ENCODE peak calls at places on chromosome 3, in nine cellular contexts. P is HepG2, T is GM23338, J is stomach, V is transverse colon, E is left ventricle myocardium inferior, I is PC-9, K is heart left ventricle, Q is fibroblast of lung. C is an unnamed sample.

GRCh38 chr3:114417265-114417664 is 123.4 kb downstream of the TIGIT start:
- DNase-seq in J (no peak), T (no peak), Q (no peak), I (no peak), E (no peak), V (no peak), K (no peak), P (no peak), C (no peak)

GRCh38 chr3:141388823-141389617 is 20.7 kb downstream of the ZBTB38 start:
- DNase-seq in I (no peak), Q (peak; percentile 81), E (no peak), P (peak; percentile 53), T (no peak), J (no peak), V (no peak), K (no peak), C (no peak)

GRCh38 chr3:140164922-140165590 is 230.1 kb downstream of the CLSTN2 start:
- DNase-seq in Q (no peak), E (no peak), P (no peak), K (no peak), V (no peak), I (no peak), T (no peak), J (no peak), C (no peak)

GRCh38 chr3:182315313-182315712 is 478.0 kb upstream of the ATP11B start:
- DNase-seq in K (no peak), J (no peak), I (no peak), T (no peak), Q (no peak), P (no peak), V (no peak), E (no peak), C (no peak)

GRCh38 chr3:100072328-100073048 is 41.8 kb downstream of the FILIP1L start:
- DNase-seq in I (no peak), V (no peak), J (no peak), Q (peak; percentile 63), T (no peak), K (no peak), E (no peak), P (no peak), C (no peak)

GRCh38 chr3:105473521-105474223 is 107.0 kb downstream of the ALCAM start:
- DNase-seq in E (no peak), K (no peak), Q (peak; percentile 43), T (no peak), V (no peak), I (no peak), P (no peak), J (no peak), C (peak; percentile 45)

GRCh38 chr3:135905058-135905724 is 60.3 kb upstream of the PPP2R3A start:
- DNase-seq in V (no peak), K (no peak), P (no peak), Q (peak; percentile 40), T (peak; percentile 42), I (no peak), E (no peak), J (no peak), C (no peak)

GRCh38 chr3:188476930-188477329 is 323.0 kb downstream of the LPP start:
- DNase-seq in J (no peak), V (no peak), E (no peak), P (no peak), I (no peak), K (no peak), T (peak; percentile 21), Q (no peak), C (no peak)

GRCh38 chr3:118526758-118527526 is 507.7 kb downstream of the IGSF11 start:
- DNase-seq in E (no peak), P (no peak), J (no peak), K (no peak), Q (no peak), T (no peak), I (no peak), V (no peak), C (no peak)

GRCh38 chr3:170876537-170876936 is 6.5 kb upstream of the RPL22L1 start:
- DNase-seq in J (no peak), I (no peak), V (no peak), E (no peak), K (no peak), P (no peak), Q (no peak), T (no peak), C (no peak)

GRCh38 chr3:30672959-30673358 is 66.6 kb downstream of the TGFBR2 start:
- DNase-seq in J (no peak), V (no peak), E (no peak), I (no peak), P (no peak), T (no peak), Q (no peak), K (no peak), C (no peak)

GRCh38 chr3:151900460-151900859 is 27.0 kb downstream of the SUCNR1 start:
- DNase-seq in Q (peak; percentile 43), J (no peak), V (no peak), K (no peak), E (no peak), P (no peak), I (no peak), T (no peak), C (no peak)

GRCh38 chr3:172201136-172201989 is 162.0 kb downstream of the FNDC3B start:
- DNase-seq in E (peak; percentile 89), V (peak; percentile 74), I (no peak), Q (peak; percentile 94), K (peak; percentile 92), T (no peak), P (no peak), J (peak; percentile 73), C (no peak)

GRCh38 chr3:196287405-196288140 is at the start of gene PCYT1A:
- DNase-seq in T (peak; percentile 98), P (peak; percentile 93), I (peak; percentile 96), Q (peak; percentile 96), K (peak; percentile 92), V (peak; percentile 92), J (peak; percentile 91), E (peak; percentile 90), C (peak; percentile 82)

GRCh38 chr3:7367968-7368367 is 507.1 kb downstream of the GRM7 start:
- DNase-seq in P (no peak), I (no peak), T (no peak), K (no peak), Q (no peak), V (no peak), J (no peak), E (no peak), C (no peak)

GRCh38 chr3:132703733-132704132 is 18.5 kb downstream of the NPHP3 start:
- DNase-seq in K (no peak), Q (no peak), J (no peak), T (no peak), I (no peak), V (no peak), E (no peak), P (no peak), C (no peak)

GRCh38 chr3:69086133-69086722 is 1.5 kb downstream of the ARL6IP5 start:
- DNase-seq in J (peak; percentile 92), K (peak; percentile 84), T (no peak), E (peak; percentile 88), V (peak; percentile 91), I (peak; percentile 87), Q (peak; percentile 98), P (peak; percentile 41), C (peak; percentile 74)
- H3K4me3 ChIP-seq in J (peak overlapping the region; percentile 94), K (peak overlapping the region; percentile 58), T (peak overlapping the region; percentile 81), E (peak overlapping the region; percentile 92), V (peak overlapping the region; percentile 87), I (peak overlapping the region; percentile 74), Q (peak overlapping the region; percentile 82), P (peak overlapping the region; percentile 91), C (peak overlapping the region; percentile 82)

GRCh38 chr3:98269846-98270245 is 5.8 kb downstream of the OR5H6 start:
- DNase-seq in J (no peak), P (no peak), V (no peak), E (no peak), I (no peak), T (no peak), K (no peak), Q (no peak), C (no peak)
- TF ChIP-seq CTCF in J (no peak), P (no peak), V (no peak), E (no peak), I (no peak), T (no peak), K (no peak), Q (no peak), C (no peak)

DNA sequence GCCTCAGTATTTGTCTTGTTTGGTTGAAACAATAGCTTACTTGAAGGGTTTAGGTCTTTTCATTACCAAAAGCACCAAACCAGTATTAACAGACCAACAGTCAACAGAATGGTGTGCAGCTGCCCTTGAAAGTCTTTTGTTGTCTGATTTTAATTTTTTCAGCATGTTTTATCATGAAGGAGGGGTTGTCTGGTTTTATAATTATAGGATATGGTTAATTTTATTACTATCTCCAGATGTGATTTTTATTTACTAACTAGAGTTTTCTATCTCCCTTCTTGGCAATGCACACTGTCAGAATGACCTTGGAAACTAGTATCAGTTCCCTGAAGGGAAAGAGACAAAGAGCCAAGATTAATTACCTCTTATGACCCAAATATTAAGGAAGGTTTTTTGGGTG is 9.2 kb upstream of the CD200R1L start:
- DNase-seq in J (no peak), V (no peak), I (no peak), E (no peak), Q (no peak), T (no peak), P (no peak), K (no peak), C (no peak)
- H3K36me3 ChIP-seq in J (no peaks in the 10 kb centered on the region), V (no peaks in the 10 kb centered on the region), I (no peaks in the 10 kb centered on the region), E (no peaks in the 10 kb centered on the region), Q (no peaks in the 10 kb centered on the region), T (no peaks in the 10 kb centered on the region), P (no peaks in the 10 kb centered on the region), K (no peaks in the 10 kb centered on the region), C (no peaks in the 10 kb centered on the region)

GRCh38 chr3:71045212-71045916 is 538.2 kb downstream of the FOXP1 start:
- DNase-seq in V (no peak), Q (no peak), T (no peak), K (no peak), P (no peak), E (no peak), I (no peak), J (no peak), C (no peak)

GRCh38 chr3:71045917-71046282 is 537.6 kb downstream of the FOXP1 start:
- DNase-seq in T (no peak), Q (no peak), J (no peak), I (no peak), P (no peak), V (no peak), E (no peak), K (no peak), C (no peak)

GRCh38 chr3:71048948-71049347 is 534.6 kb downstream of the FOXP1 start:
- DNase-seq in Q (no peak), P (peak; percentile 88), V (peak; percentile 69), T (no peak), I (no peak), K (peak; percentile 50), E (no peak), J (peak; percentile 41), C (no peak)

GRCh38 chr3:71047616-71048531 is 535.7 kb downstream of the FOXP1 start:
- DNase-seq in Q (no peak), K (no peak), T (no peak), I (no peak), E (no peak), V (no peak), J (no peak), P (no peak), C (no peak)

DNA sequence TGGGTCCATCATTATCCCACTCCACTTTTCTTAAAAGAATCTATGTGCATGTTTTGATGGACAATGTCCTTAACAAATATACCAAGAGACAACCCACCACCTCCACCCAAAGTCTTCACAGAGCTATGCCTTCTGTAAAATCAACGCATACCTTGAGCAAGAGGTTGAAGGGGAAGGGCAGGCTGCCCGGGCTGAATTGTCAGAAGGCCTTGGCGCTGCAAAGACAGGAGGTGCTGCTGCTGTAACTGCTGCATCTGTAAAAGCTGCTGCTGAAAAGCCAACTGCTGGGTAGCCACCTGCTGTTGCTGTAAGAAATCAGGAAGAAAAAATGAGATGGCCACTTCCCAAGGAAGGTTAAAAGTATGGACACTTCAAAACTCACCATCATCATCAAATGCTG is 536.7 kb downstream of the FOXP1 start:
- DNase-seq in I (no peak), V (no peak), T (no peak), Q (no peak), P (no peak), E (no peak), J (no peak), K (no peak), C (no peak)
- H3K4me3 ChIP-seq in I (no peak overlapping the region), V (no peak overlapping the region), T (peak overlapping the region; percentile 2), Q (no peak overlapping the region), P (no peak overlapping the region), E (no peak overlapping the region), J (no peak overlapping the region), K (no peak overlapping the region), C (no peak overlapping the region)

C was measured in kidney epithelial cell.